ENCODE peak calls at places on chromosomes 4 and X, in eight cellular contexts. N, T, O, S, E, X, B and Y are unnamed samples.

GRCh38 chrX:6981718-6982406 is 165.7 kb upstream of the STS start:
- DNase-seq in N (no peak), T (no peak), O (no peak), S (no peak), E (no peak), X (no peak), B (no peak), Y (no peak)

GRCh38 chrX:56797966-56798711 is 69.1 kb downstream of the NBDY start:
- DNase-seq in N (peak; percentile 16), T (peak; percentile 63), O (no peak), S (peak; percentile 52), E (no peak), X (no peak), B (no peak), Y (peak; percentile 52)

GRCh38 chr4:118904418-118904817 is 15.8 kb downstream of the SYNPO2 start:
- DNase-seq in N (peak; percentile 41), T (no peak), O (no peak), S (no peak), E (no peak), X (no peak), B (no peak), Y (no peak)

GRCh38 chrX:23287191-23287764 is 47.4 kb upstream of the PTCHD1 start:
- DNase-seq in N (no peak), T (no peak), O (no peak), S (no peak), E (no peak), X (no peak), B (no peak), Y (no peak)

GRCh38 chr4:113760094-113760851 is 1.3 kb downstream of the CAMK2D start:
- DNase-seq in N (peak; percentile 25), T (peak; percentile 69), O (no peak), S (peak; percentile 58), E (peak; percentile 19), X (no peak), B (peak; percentile 63), Y (peak; percentile 66)

GRCh38 chrX:155997436-155997835 is at the start of gene IL9R:
- DNase-seq in N (no peak), T (peak; percentile 40), O (no peak), S (no peak), E (no peak), X (peak; percentile 39), B (no peak), Y (no peak)

GRCh38 chr4:68463796-68464195 is 16.5 kb downstream of the TMPRSS11E start:
- DNase-seq in N (no peak), T (no peak), O (no peak), S (no peak), E (no peak), X (no peak), B (peak; percentile 58), Y (peak; percentile 5)

GRCh38 chr4:55868691-55869090 is 15.2 kb downstream of the EXOC1 start:
- DNase-seq in N (no peak), T (no peak), O (no peak), S (no peak), E (no peak), X (no peak), B (no peak), Y (no peak)

GRCh38 chrX:108310511-108310910 is 127.7 kb downstream of the COL4A6 start:
- DNase-seq in N (no peak), T (no peak), O (no peak), S (no peak), E (no peak), X (no peak), B (no peak), Y (peak; percentile 58)

GRCh38 chr4:93710101-93710846 is 118.3 kb upstream of the ATOH1 start:
- DNase-seq in N (peak; percentile 31), T (no peak), O (no peak), S (peak; percentile 31), E (no peak), X (no peak), B (no peak), Y (no peak)

GRCh38 chr4:124970011-124970410 is 257.5 kb upstream of the ANKRD50 start:
- DNase-seq in N (no peak), T (no peak), O (no peak), S (no peak), E (no peak), X (no peak), B (peak; percentile 68), Y (peak; percentile 18)

GRCh38 chr4:89299153-89299789 is 8.3 kb downstream of the GPRIN3 start:
- DNase-seq in N (no peak), T (no peak), O (no peak), S (no peak), E (no peak), X (no peak), B (no peak), Y (no peak)

GRCh38 chr4:25123236-25123635 is 37.0 kb downstream of the SEPSECS start:
- DNase-seq in N (no peak), T (no peak), O (no peak), S (no peak), E (no peak), X (peak; percentile 36), B (no peak), Y (no peak)

GRCh38 chr4:142356797-142357196 is 489.3 kb downstream of the INPP4B start:
- DNase-seq in N (no peak), T (no peak), O (no peak), S (no peak), E (no peak), X (no peak), B (no peak), Y (no peak)

GRCh38 chr4:182207806-182208483 is 35.3 kb upstream of the TENM3 start:
- DNase-seq in N (no peak), T (no peak), O (peak; percentile 15), S (no peak), E (no peak), X (no peak), B (peak; percentile 97), Y (peak; percentile 84)

GRCh38 chrX:39002466-39002865 is 201.2 kb downstream of the MID1IP1 start:
- DNase-seq in N (no peak), T (no peak), O (no peak), S (no peak), E (no peak), X (no peak), B (no peak), Y (no peak)

GRCh38 chr4:1050486-1051213 is 39.2 kb downstream of the FGFRL1 start:
- DNase-seq in N (no peak), T (no peak), O (no peak), S (no peak), E (no peak), X (no peak), B (no peak), Y (no peak)

GRCh38 chrX:41922125-41922521 is 1.2 kb downstream of the CASK start:
- DNase-seq in N (peak; percentile 11), T (no peak), O (no peak), S (no peak), E (peak; percentile 3), X (no peak), B (peak; percentile 45), Y (peak; percentile 25)

GRCh38 chr4:41122775-41123174 is 91.6 kb downstream of the APBB2 start:
- DNase-seq in N (no peak), T (no peak), O (no peak), S (no peak), E (no peak), X (no peak), B (no peak), Y (no peak)

GRCh38 chrX:25019707-25020390 is 4.1 kb upstream of the ARX start:
- DNase-seq in N (no peak), T (no peak), O (no peak), S (no peak), E (no peak), X (no peak), B (no peak), Y (no peak)

GRCh38 chrX:25022499-25023325 is 6.9 kb upstream of the ARX start:
- DNase-seq in N (no peak), T (no peak), O (no peak), S (no peak), E (no peak), X (no peak), B (no peak), Y (no peak)

GRCh38 chrX:25018682-25019081 is 2.9 kb upstream of the ARX start:
- DNase-seq in N (no peak), T (no peak), O (no peak), S (no peak), E (no peak), X (no peak), B (no peak), Y (no peak)

GRCh38 chrX:25021132-25021498 is 5.3 kb upstream of the ARX start:
- DNase-seq in N (no peak), T (no peak), O (no peak), S (no peak), E (no peak), X (no peak), B (no peak), Y (no peak)

GRCh38 chrX:25020391-25021131 is 4.8 kb upstream of the ARX start:
- DNase-seq in N (peak; percentile 56), T (no peak), O (no peak), S (no peak), E (no peak), X (peak; percentile 45), B (no peak), Y (no peak)
- H3K4me3 ChIP-seq in N (peak overlapping the region; percentile 41), T (no peak overlapping the region), O (no peak overlapping the region), S (no peak overlapping the region), E (no peak overlapping the region), X (peak overlapping the region; percentile 51), B (no peak overlapping the region), Y (no peak overlapping the region)

DNA sequence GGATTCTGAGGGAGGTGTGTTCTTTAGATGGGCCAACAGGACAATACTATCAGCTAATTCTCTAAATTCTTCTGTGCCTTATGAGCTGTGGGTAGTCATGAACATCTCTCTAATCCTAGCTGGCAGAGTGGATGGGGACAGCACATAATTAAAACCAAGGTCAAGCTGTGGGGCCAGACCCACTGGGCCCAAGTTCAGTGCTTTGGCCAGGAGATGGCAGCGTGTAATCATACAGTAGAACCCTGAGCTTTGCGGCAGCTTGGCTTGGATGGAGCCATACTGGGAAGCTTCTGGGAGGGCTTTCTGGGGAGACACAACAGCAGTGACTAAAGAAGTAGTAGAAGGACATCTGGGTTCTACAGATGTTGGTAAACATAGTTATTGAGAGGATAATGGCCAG is 140.3 kb upstream of the CXCL13 start:
- DNase-seq in N (no peak), T (no peak), O (no peak), S (peak; percentile 32), E (peak; percentile 29), X (no peak), B (peak; percentile 48), Y (peak; percentile 18)
- TF ChIP-seq CTCF in N (peak; percentile 16), T (no peak), O (no peak), S (peak; percentile 1), E (peak; percentile 72), X (peak; percentile 33), B (peak; percentile 62), Y (peak; percentile 41)

GRCh38 chr4:177008071-177008835 is 215.5 kb upstream of the VEGFC start:
- DNase-seq in N (no peak), T (no peak), O (no peak), S (no peak), E (no peak), X (no peak), B (peak; percentile 91), Y (peak; percentile 54)
- H3K4me3 ChIP-seq in N (no peak overlapping the region), T (no peak overlapping the region), O (no peak overlapping the region), S (no peak overlapping the region), E (no peak overlapping the region), X (no peak overlapping the region), B (no peak overlapping the region), Y (no peak overlapping the region)

DNA sequence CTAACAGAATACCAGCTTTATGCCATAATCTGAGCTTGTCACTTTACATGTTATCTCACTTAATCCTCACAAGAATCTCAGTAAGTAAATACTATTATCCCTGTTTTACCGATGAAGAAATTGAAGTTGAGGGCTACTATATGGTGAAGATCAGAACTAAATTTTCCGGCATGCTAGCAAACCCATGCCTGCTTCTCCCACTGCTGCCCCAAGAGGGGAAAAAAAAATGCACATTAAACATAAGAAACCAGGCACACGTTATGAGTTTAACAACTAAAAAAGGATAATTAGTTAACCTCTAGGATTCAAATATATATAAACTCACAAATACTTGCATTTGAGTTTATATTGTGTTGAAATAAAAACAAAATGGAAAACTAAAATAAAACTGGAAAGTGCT is 10.8 kb downstream of the SLC10A7 start:
- DNase-seq in N (no peak), T (no peak), O (no peak), S (no peak), E (no peak), X (no peak), B (no peak), Y (no peak)
- TF ChIP-seq CTCF in N (peak; percentile 51), T (no peak), O (no peak), S (no peak), E (no peak), X (no peak), B (no peak), Y (peak; percentile 21)